ENCODE peak calls at places on chromosomes 6 and 20, in four cellular contexts. O, C, L and E are unnamed samples.

GRCh38 chr6:77264970-77265369 is 198.3 kb downstream of the HTR1B start:
- DNase-seq in C (no peak), L (no peak), O (peak; percentile 51), E (no peak)

GRCh38 chr6:157314705-157315321 is 8.5 kb downstream of the TMEM242 start:
- DNase-seq in L (peak; percentile 76), O (no peak), C (peak; percentile 71), E (peak; percentile 60)

GRCh38 chr20:54940471-54940870 is 465.1 kb downstream of the DOK5 start:
- DNase-seq in C (no peak), O (no peak), L (no peak), E (no peak)

GRCh38 chr6:26020983-26021349 is 58.4 kb downstream of the TRIM38 start:
- DNase-seq in C (no peak), O (peak; percentile 73), L (no peak), E (peak; percentile 75)

GRCh38 chr6:51531623-51532022 is 555.8 kb downstream of the PKHD1 start:
- DNase-seq in C (no peak), L (no peak), O (no peak), E (no peak)

GRCh38 chr6:166729658-166730057 is 102.6 kb upstream of the RPS6KA2 start:
- DNase-seq in C (no peak), L (no peak), O (no peak), E (no peak)

GRCh38 chr6:20188630-20189075 is 23.6 kb downstream of the MBOAT1 start:
- DNase-seq in L (no peak), O (no peak), C (no peak), E (no peak)

GRCh38 chr6:48912503-48912902 is 550.5 kb downstream of the MMUT start:
- DNase-seq in L (no peak), O (no peak), C (no peak), E (no peak)

GRCh38 chr6:149567846-149568585 is 1.8 kb downstream of the GINM1 start:
- DNase-seq in O (no peak), C (no peak), L (no peak), E (no peak)

GRCh38 chr6:152380351-152380767 is 256.8 kb downstream of the SYNE1 start:
- DNase-seq in C (no peak), O (no peak), L (peak; percentile 9), E (no peak)

GRCh38 chr20:24965065-24965919 is 16.2 kb downstream of the CST7 start:
- DNase-seq in L (no peak), O (peak; percentile 26), C (no peak), E (no peak)

GRCh38 chr20:50029697-50030428 is 47.1 kb downstream of the SNAI1 start:
- DNase-seq in O (no peak), C (peak; percentile 87), L (peak; percentile 80), E (peak; percentile 78)

GRCh38 chr6:169839029-169839481 is 87.6 kb downstream of the ERMARD start:
- DNase-seq in C (no peak), O (peak; percentile 46), L (no peak), E (no peak)

GRCh38 chr6:13722880-13723279 is 11.2 kb upstream of the RANBP9 start:
- DNase-seq in C (no peak), L (no peak), O (no peak), E (no peak)

GRCh38 chr6:168314948-168315347 is 4.6 kb downstream of the DACT2 start:
- DNase-seq in L (no peak), O (no peak), C (no peak), E (peak; percentile 23)

GRCh38 chr6:158782432-158783166 is 36.6 kb downstream of the EZR start:
- DNase-seq in O (no peak), C (no peak), L (no peak), E (no peak)

GRCh38 chr20:32522775-32523612 is 62.1 kb downstream of the NOL4L start:
- DNase-seq in C (no peak), L (peak; percentile 89), O (no peak), E (no peak)

GRCh38 chr6:133641111-133641510 is 247.8 kb upstream of the TCF21 start:
- DNase-seq in O (no peak), L (no peak), C (no peak), E (no peak)

GRCh38 chr20:4045082-4045481 is 29.7 kb upstream of the RNF24 start:
- DNase-seq in O (no peak), C (no peak), L (no peak), E (no peak)

GRCh38 chr6:15577550-15578171 is 85.2 kb downstream of the DTNBP1 start:
- DNase-seq in C (no peak), L (no peak), O (no peak), E (no peak)

GRCh38 chr6:149318581-149319286 is 1.2 kb downstream of the TAB2 start:
- DNase-seq in C (no peak), O (no peak), L (peak; percentile 21), E (no peak)

GRCh38 chr6:165417298-165417865 is 108.0 kb upstream of the C6orf118 start:
- DNase-seq in C (no peak), L (no peak), O (no peak), E (no peak)

GRCh38 chr6:116015983-116016382 is 44.7 kb downstream of the FRK start:
- DNase-seq in L (peak; percentile 50), C (no peak), O (no peak), E (no peak)

GRCh38 chr6:44263357-44264100 is 1.8 kb downstream of the NFKBIE start:
- DNase-seq in L (no peak), O (no peak), C (no peak), E (peak; percentile 24)
- TF ChIP-seq RNF2 in L (no peak), O (no peak), C (no peak), E (no peak)

GRCh38 chr6:139473731-139474130 is 99.3 kb upstream of the CITED2 start:
- DNase-seq in L (no peak), C (no peak), O (no peak), E (no peak)
- TF ChIP-seq KDM1A in L (no peak), C (no peak), O (no peak), E (no peak)

GRCh38 chr20:23932256-23932655 is 52.7 kb upstream of the CST5 start:
- DNase-seq in L (no peak), C (no peak), O (no peak), E (no peak)
- TF ChIP-seq RNF2 in L (no peak), C (no peak), O (no peak), E (no peak)

DNA sequence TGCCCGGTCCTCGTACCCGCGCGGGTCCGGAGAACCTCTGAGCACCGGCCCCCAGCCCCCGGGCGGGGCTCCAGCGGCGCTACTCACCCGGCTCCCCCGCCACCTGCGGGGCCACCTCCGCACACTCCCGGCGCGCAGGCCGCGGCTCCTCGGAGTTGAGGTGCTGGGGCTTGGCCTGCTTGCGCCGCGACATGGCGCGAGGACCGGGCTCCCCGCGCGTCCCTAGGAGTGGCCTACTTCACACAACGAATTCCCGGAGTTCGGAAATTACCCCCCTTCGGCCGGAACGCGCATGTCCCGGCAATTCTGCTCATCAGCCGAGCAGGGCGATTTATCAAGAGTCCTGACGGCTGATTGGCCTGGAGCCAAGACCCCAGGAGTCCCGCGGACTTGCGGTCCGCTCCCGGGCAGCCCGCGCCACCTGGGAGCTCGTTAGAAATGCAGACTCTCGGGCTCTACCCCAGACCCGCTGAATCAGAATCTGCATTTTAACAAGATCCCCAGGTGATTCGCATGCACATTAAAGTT is 86.5 kb downstream of the ZFP64 start:
- DNase-seq in O (peak; percentile 82), C (no peak), L (no peak), E (peak; percentile 68)
- TF ChIP-seq KDM1A in O (peak; percentile 32), C (no peak), L (no peak), E (no peak)

GRCh38 chr20:17848649-17849048 is 119.9 kb downstream of the SNX5 start:
- DNase-seq in C (no peak), O (no peak), L (no peak), E (no peak)
- TF ChIP-seq RNF2 in C (no peak), O (no peak), L (no peak), E (no peak)

GRCh38 chr6:143765422-143766184 is 77.5 kb upstream of the LTV1 start:
- DNase-seq in O (no peak), L (no peak), C (no peak), E (no peak)

GRCh38 chr6:143758551-143758950 is 80.8 kb downstream of the PHACTR2 start:
- DNase-seq in L (no peak), C (no peak), O (no peak), E (no peak)

GRCh38 chr6:143761103-143761502 is 82.0 kb upstream of the LTV1 start:
- DNase-seq in O (no peak), C (no peak), L (no peak), E (no peak)

GRCh38 chr6:143759666-143760065 is 81.9 kb downstream of the PHACTR2 start:
- DNase-seq in L (no peak), C (no peak), O (no peak), E (no peak)

DNA sequence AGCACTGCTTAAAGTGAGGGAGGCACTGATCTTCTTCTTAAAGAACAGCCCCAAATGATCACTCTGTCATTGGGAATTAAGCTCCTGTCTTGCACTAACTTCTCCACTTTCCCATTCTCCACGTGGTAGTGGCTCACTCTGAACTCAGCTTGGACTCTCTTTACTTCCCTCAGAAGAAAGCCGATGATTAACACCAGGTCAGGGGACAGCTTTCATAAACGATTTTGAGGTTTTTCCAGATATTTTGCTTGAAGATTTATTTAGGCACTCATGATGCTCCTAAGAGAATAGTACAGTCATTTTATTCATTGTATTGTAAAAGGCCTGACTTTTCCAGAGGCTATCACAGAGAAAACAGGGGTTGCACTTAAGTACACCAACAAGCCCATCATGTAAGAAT is 81.0 kb upstream of the LTV1 start:
- DNase-seq in L (no peak), O (no peak), C (no peak), E (no peak)
- TF ChIP-seq KDM1A in L (no peak), O (no peak), C (no peak), E (no peak)